ENCODE peak calls at places on chromosomes 7 and 10, in eight cellular contexts. A, H, X, B, V, E, U and Z are unnamed samples.

GRCh38 chr10:59240581-59241183 is 64.2 kb downstream of the PHYHIPL start:
- DNase-seq in E (peak; percentile 16), B (peak; percentile 77), V (peak; percentile 5), U (peak; percentile 64), H (peak; percentile 58), X (peak; percentile 21), A (peak; percentile 25), Z (peak; percentile 22)

GRCh38 chr7:131409129-131409766 is 81.6 kb downstream of the MKLN1 start:
- DNase-seq in E (no peak), A (no peak), B (no peak), V (no peak), U (no peak), X (no peak), H (no peak), Z (no peak)

GRCh38 chr7:107591410-107591809 is 11.4 kb downstream of the BCAP29 start:
- DNase-seq in B (peak; percentile 29), H (no peak), E (no peak), U (peak; percentile 32), V (no peak), X (no peak), A (no peak), Z (no peak)

GRCh38 chr10:119496282-119496681 is 46.2 kb downstream of the RGS10 start:
- DNase-seq in X (no peak), U (no peak), E (no peak), V (no peak), B (no peak), A (peak; percentile 29), H (no peak), Z (no peak)

GRCh38 chr7:104839842-104840241 is 174.2 kb upstream of the KMT2E start:
- DNase-seq in V (no peak), U (no peak), E (no peak), B (no peak), X (no peak), A (no peak), H (no peak), Z (no peak)

GRCh38 chr7:235576-236395 is 43.4 kb downstream of the FAM20C start:
- DNase-seq in V (no peak), E (no peak), X (no peak), U (no peak), H (no peak), A (no peak), B (no peak), Z (no peak)

GRCh38 chr10:75693453-75693852 is 262.0 kb downstream of the LRMDA start:
- DNase-seq in U (no peak), X (no peak), B (no peak), V (no peak), E (no peak), H (no peak), A (no peak), Z (no peak)

GRCh38 chr10:23535381-23535780 is 96.5 kb downstream of the OTUD1 start:
- DNase-seq in H (no peak), A (no peak), V (no peak), U (no peak), E (no peak), X (no peak), B (peak; percentile 26), Z (no peak)

GRCh38 chr10:49169776-49170175 is 18.4 kb downstream of the TMEM273 start:
- DNase-seq in X (no peak), V (no peak), B (no peak), H (no peak), U (no peak), E (no peak), A (no peak), Z (no peak)

GRCh38 chr10:4770766-4771553 is 55.0 kb upstream of the AKR1E2 start:
- DNase-seq in U (peak; percentile 98), E (peak; percentile 94), X (peak; percentile 77), V (peak; percentile 96), B (peak; percentile 97), H (peak; percentile 96), A (peak; percentile 47), Z (peak; percentile 59)
- TF ChIP-seq CTCF in U (peak; percentile 27), E (peak; percentile 43), X (peak; percentile 21), V (peak; percentile 23), B (peak; percentile 27), H (no peak), A (peak; percentile 28), Z (peak; percentile 24)

DNA sequence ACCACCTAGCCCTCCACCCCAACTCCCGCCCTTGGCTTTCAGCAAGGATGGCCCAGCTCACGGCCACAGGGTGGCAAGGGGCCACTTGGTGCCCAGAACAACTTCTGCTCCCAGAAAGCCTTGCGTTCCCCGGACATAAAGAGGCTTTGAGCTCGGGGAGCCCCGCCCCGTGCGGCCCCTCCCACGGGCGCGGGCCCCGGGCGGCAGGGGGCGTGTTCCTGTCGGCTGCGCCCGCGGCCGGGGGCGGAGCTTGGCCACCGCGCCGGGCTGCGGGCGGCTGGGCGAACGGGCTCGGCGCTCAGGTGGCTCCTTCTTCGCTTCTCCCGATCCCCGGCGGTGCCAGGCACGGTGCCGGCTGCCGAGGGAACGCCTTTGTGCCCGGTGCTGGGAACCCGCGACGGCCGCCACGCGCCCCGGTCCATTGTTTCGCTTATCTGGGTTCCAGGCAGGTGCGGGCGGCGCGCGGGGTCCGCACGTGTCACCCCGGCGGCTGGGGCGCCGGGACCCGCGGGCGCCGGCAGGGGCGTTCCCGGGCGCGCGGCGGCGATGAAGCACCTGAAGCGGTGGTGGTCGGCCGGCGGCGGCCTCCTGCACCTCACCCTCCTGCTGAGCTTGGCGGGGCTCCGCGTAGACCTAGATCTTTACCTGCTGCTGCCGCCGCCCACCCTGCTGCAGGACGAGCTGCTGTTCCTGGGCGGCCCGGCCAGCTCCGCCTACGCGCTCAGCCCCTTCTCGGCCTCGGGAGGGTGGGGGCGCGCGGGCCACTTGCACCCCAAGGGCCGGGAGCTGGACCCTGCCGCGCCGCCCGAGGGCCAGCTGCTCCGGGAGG is at the start of gene NFE2L3:
- DNase-seq in V (peak; percentile 37), A (peak; percentile 76), E (peak; percentile 65), B (peak; percentile 26), H (peak; percentile 79), X (no peak), U (peak; percentile 31), Z (peak; percentile 14)
- TF ChIP-seq CTCF in V (no peak), A (peak; percentile 48), E (peak; percentile 2), B (no peak), H (no peak), X (no peak), U (no peak), Z (no peak)

GRCh38 chr10:69883256-69883655 is 81.5 kb downstream of the COL13A1 start:
- DNase-seq in B (no peak), A (peak; percentile 47), U (no peak), V (no peak), E (peak; percentile 27), H (no peak), X (no peak), Z (no peak)
- TF ChIP-seq CTCF in B (no peak), A (peak; percentile 61), U (no peak), V (no peak), E (peak; percentile 74), H (peak; percentile 5), X (no peak), Z (no peak)

GRCh38 chr10:84838851-84839250 is 510.5 kb downstream of the CCSER2 start:
- DNase-seq in V (no peak), E (no peak), H (no peak), U (no peak), X (no peak), B (no peak), A (no peak), Z (no peak)
- TF ChIP-seq CTCF in V (no peak), E (no peak), H (no peak), U (no peak), X (no peak), B (no peak), A (no peak), Z (no peak)

DNA sequence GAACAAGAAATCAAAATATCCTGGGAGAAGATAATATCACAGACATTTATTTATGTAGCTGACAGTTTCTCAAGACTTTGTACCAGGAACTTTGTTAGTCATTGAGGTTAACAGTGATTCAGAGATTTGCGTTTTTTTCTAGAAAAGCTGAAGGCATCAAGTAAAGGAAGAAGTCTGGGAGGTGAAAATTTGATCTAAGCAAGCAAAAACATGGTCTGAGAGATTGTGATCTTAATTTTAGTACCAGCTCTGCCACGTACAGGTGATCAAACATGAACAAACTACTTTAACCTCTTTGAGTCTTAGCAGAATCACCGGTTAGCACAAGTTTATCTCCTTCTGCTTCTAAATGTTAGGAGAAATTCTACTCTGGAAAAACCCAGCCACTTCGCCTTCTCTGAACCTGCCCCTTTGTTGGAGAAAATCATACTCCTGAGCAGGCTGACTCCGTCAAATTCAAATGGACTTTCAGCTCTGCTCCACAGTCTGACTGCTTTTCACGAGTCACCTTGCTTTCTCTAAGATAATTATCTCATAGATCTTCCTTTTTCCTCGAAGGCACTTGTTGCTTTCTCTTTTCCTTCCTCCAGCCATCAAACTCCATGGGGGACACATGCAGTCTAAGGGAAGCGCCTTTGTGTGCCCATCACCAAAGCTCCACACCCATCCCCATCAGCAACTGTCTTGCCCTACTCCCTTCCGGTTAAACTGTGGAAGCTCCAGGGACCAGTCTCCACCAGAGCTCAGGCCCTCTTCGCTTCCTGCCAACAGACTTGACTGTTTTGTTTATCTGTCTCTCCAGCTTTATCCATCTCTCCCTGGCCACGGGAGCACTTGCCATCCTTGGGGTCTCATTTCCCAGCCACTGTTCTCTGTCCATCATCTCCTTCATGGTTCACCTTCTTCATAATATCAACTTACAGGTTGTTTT is 86.3 kb downstream of the PRKCQ start:
- DNase-seq in V (peak; percentile 30), U (peak; percentile 26), A (no peak), E (peak; percentile 89), X (no peak), H (peak; percentile 12), B (no peak), Z (no peak)
- TF ChIP-seq CTCF in V (no peak), U (no peak), A (no peak), E (no peak), X (no peak), H (no peak), B (no peak), Z (no peak)

DNA sequence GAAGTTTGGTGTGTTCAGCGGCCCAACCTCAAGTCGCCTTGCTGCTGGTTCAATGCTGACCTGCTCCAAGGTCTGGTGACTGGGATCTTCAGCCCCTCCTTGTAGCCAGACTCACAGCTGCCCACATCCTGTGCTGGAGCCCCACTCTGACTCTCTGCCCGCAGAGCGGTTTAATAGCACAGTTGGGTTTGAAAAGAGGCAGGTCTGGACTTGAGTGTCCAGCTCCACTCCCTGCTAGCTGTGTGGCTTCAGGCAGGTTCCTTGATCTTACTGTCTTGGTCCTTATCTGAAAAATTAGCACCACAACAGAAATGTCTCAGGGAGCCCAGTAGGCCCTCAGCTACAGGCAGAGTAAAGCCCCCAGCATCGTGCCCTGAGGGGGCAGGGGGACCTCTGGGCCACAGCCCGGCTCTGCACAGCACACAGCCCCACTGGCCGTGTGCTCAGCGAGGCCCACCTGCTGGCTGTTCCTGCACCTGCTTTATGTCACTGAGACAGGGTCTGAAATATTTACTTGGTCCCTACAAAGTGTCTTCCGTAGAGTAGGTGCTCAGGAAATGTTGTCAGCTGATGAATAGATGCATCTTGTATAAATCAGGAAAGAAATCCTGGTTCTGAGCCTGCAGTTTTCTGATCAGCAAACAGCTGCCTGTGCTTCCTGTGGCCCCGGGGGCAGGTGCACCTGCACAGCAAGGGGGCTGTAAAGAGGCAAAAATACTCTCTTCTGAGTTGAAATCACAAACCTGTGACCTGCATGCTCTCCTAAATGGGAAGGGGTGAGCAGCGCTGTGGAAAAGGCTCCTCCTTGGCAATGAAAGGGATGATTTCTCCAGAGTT is 155.5 kb downstream of the SVIL start:
- DNase-seq in H (peak; percentile 83), V (peak; percentile 42), E (peak; percentile 96), U (no peak), A (no peak), X (no peak), B (no peak), Z (no peak)
- TF ChIP-seq CTCF in H (no peak), V (no peak), E (no peak), U (no peak), A (no peak), X (no peak), B (no peak), Z (no peak)